ENCODE peak calls at places on chromosomes 7 and 10, in nine cellular contexts. B, U, L, M, V, R, J, W and I are unnamed samples.
A peak's percentile ranks its signal among the peaks of the same experiment; 100 is the strongest.

GRCh38 chr7:17646181-17646956 is 293.9 kb downstream of the SNX13 start:
- DNase-seq in U (no peak), W (no peak), V (no peak), J (no peak), M (no peak), B (no peak), R (no peak), L (no peak), I (no peak)

GRCh38 chr10:114683162-114683561 is 25.1 kb upstream of the ABLIM1 start:
- DNase-seq in M (no peak), B (no peak), W (no peak), L (no peak), J (no peak), V (no peak), R (no peak), U (peak; percentile 36), I (no peak)

GRCh38 chr10:88091490-88092061 is 228.2 kb downstream of the PTEN start:
- DNase-seq in R (peak; percentile 54), J (no peak), V (peak; percentile 90), B (no peak), L (no peak), U (peak; percentile 57), M (no peak), W (peak; percentile 52), I (no peak)

GRCh38 chr7:2649139-2649838 is 17.5 kb downstream of the TTYH3 start:
- DNase-seq in R (no peak), W (no peak), U (no peak), J (no peak), V (no peak), M (no peak), B (no peak), L (no peak), I (no peak)

GRCh38 chr7:22723171-22723601 is 3.8 kb upstream of the IL6 start:
- DNase-seq in V (no peak), L (no peak), M (peak; percentile 86), W (peak; percentile 76), J (no peak), B (peak; percentile 34), R (no peak), U (peak; percentile 32), I (no peak)

GRCh38 chr7:131683536-131684125 is 127.2 kb upstream of the PODXL start:
- DNase-seq in J (no peak), V (no peak), B (no peak), U (no peak), R (no peak), L (no peak), W (no peak), M (no peak), I (no peak)

GRCh38 chr7:150450491-150450992 is at the start of gene GIMAP8:
- DNase-seq in U (no peak), J (no peak), M (peak; percentile 86), R (peak; percentile 81), B (no peak), L (no peak), W (peak; percentile 82), V (peak; percentile 78), I (no peak)

GRCh38 chr7:24965831-24966708 is 13.9 kb downstream of the OSBPL3 start:
- DNase-seq in B (no peak), R (no peak), U (peak; percentile 29), M (no peak), J (peak; percentile 28), V (peak; percentile 68), L (peak; percentile 21), W (peak; percentile 60), I (no peak)

GRCh38 chr7:140074780-140075179 is 12.0 kb upstream of the PARP12 start:
- DNase-seq in B (no peak), L (no peak), U (no peak), M (no peak), W (no peak), R (no peak), J (no peak), V (no peak), I (no peak)

GRCh38 chr10:61588770-61589211 is 73.9 kb upstream of the CABCOCO1 start:
- DNase-seq in U (no peak), B (no peak), M (no peak), R (no peak), V (no peak), J (no peak), W (no peak), L (no peak), I (no peak)

GRCh38 chr10:114782666-114783065 is 38.9 kb upstream of the FHIP2A start:
- DNase-seq in U (no peak), V (no peak), L (no peak), R (no peak), M (no peak), B (no peak), W (no peak), J (no peak), I (no peak)

GRCh38 chr10:110834622-110835219 is 37.0 kb upstream of the PDCD4 start:
- DNase-seq in U (no peak), L (peak; percentile 60), W (no peak), M (no peak), J (peak; percentile 67), V (peak; percentile 76), B (peak; percentile 66), R (no peak), I (no peak)

GRCh38 chr10:122154733-122155366 is 116.2 kb upstream of the BTBD16 start:
- DNase-seq in U (peak; percentile 70), V (no peak), W (no peak), M (no peak), R (no peak), B (peak; percentile 58), L (peak; percentile 66), J (peak; percentile 75), I (no peak)

GRCh38 chr7:125670926-125671572 is 741.4 kb upstream of the POT1 start:
- DNase-seq in V (no peak), B (no peak), U (no peak), J (no peak), R (no peak), W (no peak), M (no peak), L (peak; percentile 50), I (no peak)
- TF ChIP-seq CTCF in V (peak; percentile 33), B (no peak), U (peak; percentile 26), J (peak; percentile 79), R (no peak), W (peak; percentile 46), M (peak; percentile 54), L (peak; percentile 77), I (peak; percentile 72)

GRCh38 chr7:68425377-68425776 is 1172.9 kb upstream of the AUTS2 start:
- DNase-seq in V (no peak), R (no peak), M (no peak), W (no peak), J (no peak), U (no peak), B (no peak), L (no peak), I (no peak)
- TF ChIP-seq CTCF in V (no peak), R (no peak), M (no peak), W (no peak), J (peak; percentile 34), U (no peak), B (no peak), L (peak; percentile 27), I (peak; percentile 46)

GRCh38 chr7:97418312-97418711 is 300.8 kb downstream of the SDHAF3 start:
- DNase-seq in W (no peak), B (no peak), U (no peak), L (peak; percentile 25), J (peak; percentile 39), R (no peak), V (peak; percentile 5), M (no peak), I (no peak)
- TF ChIP-seq CTCF in W (no peak), B (no peak), U (no peak), L (peak; percentile 40), J (peak; percentile 52), R (no peak), V (no peak), M (no peak), I (no peak)

GRCh38 chr10:26573674-26574073 is 123.8 kb upstream of the PDSS1 start:
- DNase-seq in R (no peak), J (peak; percentile 59), W (no peak), B (no peak), U (no peak), V (no peak), L (no peak), M (no peak), I (no peak)
- TF ChIP-seq CTCF in R (no peak), J (peak; percentile 54), W (no peak), B (no peak), U (no peak), V (no peak), L (peak; percentile 14), M (no peak), I (no peak)

GRCh38 chr10:101710064-101710695 is 15.2 kb upstream of the FBXW4 start:
- DNase-seq in R (no peak), U (no peak), J (no peak), B (no peak), V (no peak), M (no peak), L (peak; percentile 60), W (no peak), I (no peak)
- TF ChIP-seq CTCF in R (no peak), U (no peak), J (peak; percentile 35), B (no peak), V (no peak), M (no peak), L (no peak), W (no peak), I (no peak)

GRCh38 chr10:85317827-85318226 is 989.4 kb downstream of the CCSER2 start:
- DNase-seq in L (no peak), U (no peak), R (no peak), W (no peak), V (no peak), J (no peak), B (no peak), M (no peak), I (no peak)
- TF ChIP-seq CTCF in L (peak; percentile 30), U (no peak), R (no peak), W (no peak), V (no peak), J (peak; percentile 57), B (no peak), M (no peak), I (no peak)